ENCODE peak calls at places on chromosome 9, in eight cellular contexts. One of them, this sample, is unnamed.
A peak's percentile ranks its signal among the peaks of the same experiment; 100 is the strongest.

GRCh38 chr9:80878556-80878955 is 810.8 kb downstream of the TLE1 start:
- DNase-seq in NCI-H2029: no peak
- DNase-seq in GM12892: no peak
- DNase-seq in H7: no peak
- DNase-seq in NCI-H1048: no peak
- DNase-seq in activated CD4-positive, CD25-positive, alpha-beta regulatory T cell treated with anti-CD3 and anti-CD28 coated beads, Interleukin-2, amount 50 U/mL, for 16 hours: no peak
- DNase-seq in DMS53: no peak
- DNase-seq in stimulated activated CD4-positive, alpha-beta T cell treated with anti-CD3 and anti-CD28 coated beads, Interleukin-15, amount 100 ng/mL, for 1 hour: no peak
- DNase-seq in this sample: no peak

GRCh38 chr9:70291446-70291845 is 32.7 kb downstream of the SMC5 start:
- DNase-seq in NCI-H2029: no peak
- DNase-seq in GM12892: no peak
- DNase-seq in H7: no peak
- DNase-seq in NCI-H1048: no peak
- DNase-seq in activated CD4-positive, CD25-positive, alpha-beta regulatory T cell treated with anti-CD3 and anti-CD28 coated beads, Interleukin-2, amount 50 U/mL, for 16 hours: no peak
- DNase-seq in DMS53: no peak
- DNase-seq in stimulated activated CD4-positive, alpha-beta T cell treated with anti-CD3 and anti-CD28 coated beads, Interleukin-15, amount 100 ng/mL, for 1 hour: no peak
- DNase-seq in this sample: no peak

GRCh38 chr9:102855646-102856045 is 139.5 kb upstream of the CYLC2 start:
- DNase-seq in NCI-H2029: no peak
- DNase-seq in GM12892: no peak
- DNase-seq in H7: no peak
- DNase-seq in NCI-H1048: no peak
- DNase-seq in activated CD4-positive, CD25-positive, alpha-beta regulatory T cell treated with anti-CD3 and anti-CD28 coated beads, Interleukin-2, amount 50 U/mL, for 16 hours: no peak
- DNase-seq in DMS53: no peak
- DNase-seq in stimulated activated CD4-positive, alpha-beta T cell treated with anti-CD3 and anti-CD28 coated beads, Interleukin-15, amount 100 ng/mL, for 1 hour: no peak
- DNase-seq in this sample: peak; percentile 26

GRCh38 chr9:113614843-113615648 is 151.5 kb downstream of the RGS3 start:
- DNase-seq in NCI-H2029: no peak
- DNase-seq in GM12892: no peak
- DNase-seq in H7: no peak
- DNase-seq in NCI-H1048: no peak
- DNase-seq in activated CD4-positive, CD25-positive, alpha-beta regulatory T cell treated with anti-CD3 and anti-CD28 coated beads, Interleukin-2, amount 50 U/mL, for 16 hours: no peak
- DNase-seq in DMS53: no peak
- DNase-seq in stimulated activated CD4-positive, alpha-beta T cell treated with anti-CD3 and anti-CD28 coated beads, Interleukin-15, amount 100 ng/mL, for 1 hour: no peak
- DNase-seq in this sample: no peak

GRCh38 chr9:89529243-89530030 is 31.5 kb upstream of the SEMA4D start:
- DNase-seq in NCI-H2029: no peak
- DNase-seq in GM12892: no peak
- DNase-seq in H7: no peak
- DNase-seq in NCI-H1048: no peak
- DNase-seq in activated CD4-positive, CD25-positive, alpha-beta regulatory T cell treated with anti-CD3 and anti-CD28 coated beads, Interleukin-2, amount 50 U/mL, for 16 hours: no peak
- DNase-seq in DMS53: no peak
- DNase-seq in stimulated activated CD4-positive, alpha-beta T cell treated with anti-CD3 and anti-CD28 coated beads, Interleukin-15, amount 100 ng/mL, for 1 hour: no peak
- DNase-seq in this sample: no peak

GRCh38 chr9:35277171-35277520 is 115.3 kb downstream of the UNC13B start:
- DNase-seq in NCI-H2029: no peak
- DNase-seq in GM12892: no peak
- DNase-seq in H7: no peak
- DNase-seq in NCI-H1048: no peak
- DNase-seq in activated CD4-positive, CD25-positive, alpha-beta regulatory T cell treated with anti-CD3 and anti-CD28 coated beads, Interleukin-2, amount 50 U/mL, for 16 hours: no peak
- DNase-seq in DMS53: no peak
- DNase-seq in stimulated activated CD4-positive, alpha-beta T cell treated with anti-CD3 and anti-CD28 coated beads, Interleukin-15, amount 100 ng/mL, for 1 hour: no peak
- DNase-seq in this sample: no peak

GRCh38 chr9:121826711-121827110 is 175.3 kb downstream of the DAB2IP start:
- DNase-seq in NCI-H2029: no peak
- DNase-seq in GM12892: no peak
- DNase-seq in H7: no peak
- DNase-seq in NCI-H1048: no peak
- DNase-seq in activated CD4-positive, CD25-positive, alpha-beta regulatory T cell treated with anti-CD3 and anti-CD28 coated beads, Interleukin-2, amount 50 U/mL, for 16 hours: no peak
- DNase-seq in DMS53: no peak
- DNase-seq in stimulated activated CD4-positive, alpha-beta T cell treated with anti-CD3 and anti-CD28 coated beads, Interleukin-15, amount 100 ng/mL, for 1 hour: no peak
- DNase-seq in this sample: no peak

GRCh38 chr9:85872444-85872843 is 68.5 kb upstream of the NAA35 start:
- DNase-seq in NCI-H2029: no peak
- DNase-seq in GM12892: no peak
- DNase-seq in H7: no peak
- DNase-seq in NCI-H1048: no peak
- DNase-seq in activated CD4-positive, CD25-positive, alpha-beta regulatory T cell treated with anti-CD3 and anti-CD28 coated beads, Interleukin-2, amount 50 U/mL, for 16 hours: no peak
- DNase-seq in DMS53: no peak
- DNase-seq in stimulated activated CD4-positive, alpha-beta T cell treated with anti-CD3 and anti-CD28 coated beads, Interleukin-15, amount 100 ng/mL, for 1 hour: no peak
- DNase-seq in this sample: no peak

GRCh38 chr9:121222524-121223171 is 21.0 kb upstream of the RAB14 start:
- DNase-seq in NCI-H2029: peak; percentile 71
- DNase-seq in GM12892: no peak
- DNase-seq in H7: no peak
- DNase-seq in NCI-H1048: peak; percentile 32
- DNase-seq in activated CD4-positive, CD25-positive, alpha-beta regulatory T cell treated with anti-CD3 and anti-CD28 coated beads, Interleukin-2, amount 50 U/mL, for 16 hours: no peak
- DNase-seq in DMS53: peak; percentile 88
- DNase-seq in stimulated activated CD4-positive, alpha-beta T cell treated with anti-CD3 and anti-CD28 coated beads, Interleukin-15, amount 100 ng/mL, for 1 hour: no peak
- DNase-seq in this sample: peak; percentile 58

GRCh38 chr9:26723486-26723885 is 169.1 kb downstream of the CAAP1 start:
- DNase-seq in NCI-H2029: no peak
- DNase-seq in GM12892: no peak
- DNase-seq in H7: peak; percentile 52
- DNase-seq in NCI-H1048: no peak
- DNase-seq in activated CD4-positive, CD25-positive, alpha-beta regulatory T cell treated with anti-CD3 and anti-CD28 coated beads, Interleukin-2, amount 50 U/mL, for 16 hours: no peak
- DNase-seq in DMS53: peak; percentile 46
- DNase-seq in stimulated activated CD4-positive, alpha-beta T cell treated with anti-CD3 and anti-CD28 coated beads, Interleukin-15, amount 100 ng/mL, for 1 hour: no peak
- DNase-seq in this sample: peak; percentile 5

GRCh38 chr9:83959061-83959460 is 21.0 kb downstream of the HNRNPK start:
- DNase-seq in NCI-H2029: peak; percentile 65
- DNase-seq in GM12892: no peak
- DNase-seq in H7: no peak
- DNase-seq in NCI-H1048: no peak
- DNase-seq in activated CD4-positive, CD25-positive, alpha-beta regulatory T cell treated with anti-CD3 and anti-CD28 coated beads, Interleukin-2, amount 50 U/mL, for 16 hours: no peak
- DNase-seq in DMS53: peak; percentile 77
- DNase-seq in stimulated activated CD4-positive, alpha-beta T cell treated with anti-CD3 and anti-CD28 coated beads, Interleukin-15, amount 100 ng/mL, for 1 hour: no peak
- DNase-seq in this sample: peak; percentile 86

GRCh38 chr9:38671748-38672147 is 48.2 kb downstream of the FAM240B start:
- DNase-seq in NCI-H2029: peak; percentile 18
- DNase-seq in GM12892: no peak
- DNase-seq in H7: peak; percentile 39
- DNase-seq in NCI-H1048: no peak
- DNase-seq in activated CD4-positive, CD25-positive, alpha-beta regulatory T cell treated with anti-CD3 and anti-CD28 coated beads, Interleukin-2, amount 50 U/mL, for 16 hours: no peak
- DNase-seq in DMS53: peak; percentile 49
- DNase-seq in stimulated activated CD4-positive, alpha-beta T cell treated with anti-CD3 and anti-CD28 coated beads, Interleukin-15, amount 100 ng/mL, for 1 hour: no peak
- DNase-seq in this sample: peak; percentile 27

GRCh38 chr9:4742246-4742645 is 1.2 kb upstream of the AK3 start:
- DNase-seq in NCI-H2029: no peak
- DNase-seq in GM12892: no peak
- DNase-seq in H7: no peak
- DNase-seq in NCI-H1048: no peak
- DNase-seq in activated CD4-positive, CD25-positive, alpha-beta regulatory T cell treated with anti-CD3 and anti-CD28 coated beads, Interleukin-2, amount 50 U/mL, for 16 hours: no peak
- DNase-seq in DMS53: no peak
- DNase-seq in stimulated activated CD4-positive, alpha-beta T cell treated with anti-CD3 and anti-CD28 coated beads, Interleukin-15, amount 100 ng/mL, for 1 hour: no peak
- DNase-seq in this sample: no peak

GRCh38 chr9:2970864-2971263 is 127.0 kb upstream of the PUM3 start:
- DNase-seq in NCI-H2029: no peak
- DNase-seq in GM12892: no peak
- DNase-seq in H7: no peak
- DNase-seq in NCI-H1048: no peak
- DNase-seq in activated CD4-positive, CD25-positive, alpha-beta regulatory T cell treated with anti-CD3 and anti-CD28 coated beads, Interleukin-2, amount 50 U/mL, for 16 hours: no peak
- DNase-seq in DMS53: no peak
- DNase-seq in stimulated activated CD4-positive, alpha-beta T cell treated with anti-CD3 and anti-CD28 coated beads, Interleukin-15, amount 100 ng/mL, for 1 hour: no peak
- DNase-seq in this sample: no peak

GRCh38 chr9:68961587-68961986 is 52.3 kb downstream of the PRKACG start:
- DNase-seq in NCI-H2029: no peak
- DNase-seq in GM12892: no peak
- DNase-seq in H7: no peak
- DNase-seq in NCI-H1048: no peak
- DNase-seq in activated CD4-positive, CD25-positive, alpha-beta regulatory T cell treated with anti-CD3 and anti-CD28 coated beads, Interleukin-2, amount 50 U/mL, for 16 hours: no peak
- DNase-seq in DMS53: no peak
- DNase-seq in stimulated activated CD4-positive, alpha-beta T cell treated with anti-CD3 and anti-CD28 coated beads, Interleukin-15, amount 100 ng/mL, for 1 hour: no peak
- DNase-seq in this sample: no peak

GRCh38 chr9:76818271-76818670 is 54.0 kb downstream of the PCA3 start:
- DNase-seq in NCI-H2029: peak; percentile 54
- DNase-seq in GM12892: no peak
- DNase-seq in H7: no peak
- DNase-seq in NCI-H1048: no peak
- DNase-seq in activated CD4-positive, CD25-positive, alpha-beta regulatory T cell treated with anti-CD3 and anti-CD28 coated beads, Interleukin-2, amount 50 U/mL, for 16 hours: no peak
- DNase-seq in DMS53: peak; percentile 90
- DNase-seq in stimulated activated CD4-positive, alpha-beta T cell treated with anti-CD3 and anti-CD28 coated beads, Interleukin-15, amount 100 ng/mL, for 1 hour: no peak
- DNase-seq in this sample: peak; percentile 99

GRCh38 chr9:107274953-107275422 is 8.1 kb upstream of the RAD23B start:
- DNase-seq in NCI-H2029: no peak
- DNase-seq in GM12892: no peak
- DNase-seq in H7: no peak
- DNase-seq in NCI-H1048: no peak
- DNase-seq in activated CD4-positive, CD25-positive, alpha-beta regulatory T cell treated with anti-CD3 and anti-CD28 coated beads, Interleukin-2, amount 50 U/mL, for 16 hours: no peak
- DNase-seq in DMS53: peak; percentile 35
- DNase-seq in stimulated activated CD4-positive, alpha-beta T cell treated with anti-CD3 and anti-CD28 coated beads, Interleukin-15, amount 100 ng/mL, for 1 hour: no peak
- DNase-seq in this sample: peak; percentile 100

GRCh38 chr9:124773473-124774130 is 2.5 kb upstream of the NR6A1 start:
- DNase-seq in NCI-H2029: no peak
- DNase-seq in GM12892: no peak
- DNase-seq in H7: no peak
- DNase-seq in NCI-H1048: no peak
- DNase-seq in activated CD4-positive, CD25-positive, alpha-beta regulatory T cell treated with anti-CD3 and anti-CD28 coated beads, Interleukin-2, amount 50 U/mL, for 16 hours: no peak
- DNase-seq in DMS53: no peak
- DNase-seq in stimulated activated CD4-positive, alpha-beta T cell treated with anti-CD3 and anti-CD28 coated beads, Interleukin-15, amount 100 ng/mL, for 1 hour: no peak
- DNase-seq in this sample: no peak

This sample was measured in A172.